ENCODE peak calls at places on chromosomes 11 and 22, in six cellular contexts. One of them, this sample, is unnamed.

GRCh38 chr11:115645631-115646271 is 141.5 kb upstream of the CADM1 start:
- DNase-seq in K562: peak; percentile 50
- DNase-seq in colonic mucosa: no peak
- DNase-seq in IMR-90: no peak
- DNase-seq in right lobe of liver: no peak
- DNase-seq in fibroblast of lung: no peak
- DNase-seq in this sample: no peak

GRCh38 chr11:76783901-76784813 is 1.0 kb downstream of the TSKU start:
- DNase-seq in K562: peak; percentile 81
- DNase-seq in colonic mucosa: peak; percentile 53
- DNase-seq in IMR-90: peak; percentile 84
- DNase-seq in right lobe of liver: peak; percentile 70
- DNase-seq in fibroblast of lung: peak; percentile 88
- DNase-seq in this sample: no peak

GRCh38 chr11:17256512-17256911 is 20.0 kb upstream of the NUCB2 start:
- DNase-seq in K562: no peak
- DNase-seq in colonic mucosa: no peak
- DNase-seq in IMR-90: peak; percentile 99
- DNase-seq in right lobe of liver: no peak
- DNase-seq in fibroblast of lung: peak; percentile 92
- DNase-seq in this sample: no peak

GRCh38 chr11:11789735-11790369 is 51.9 kb upstream of the USP47 start:
- DNase-seq in K562: peak; percentile 24
- DNase-seq in colonic mucosa: no peak
- DNase-seq in IMR-90: peak; percentile 40
- DNase-seq in right lobe of liver: no peak
- DNase-seq in fibroblast of lung: peak; percentile 8
- DNase-seq in this sample: no peak

GRCh38 chr22:19874307-19875060 is 19.8 kb upstream of the GNB1L start:
- DNase-seq in K562: no peak
- DNase-seq in colonic mucosa: peak; percentile 60
- DNase-seq in IMR-90: no peak
- DNase-seq in right lobe of liver: no peak
- DNase-seq in fibroblast of lung: peak; percentile 41
- DNase-seq in this sample: no peak

GRCh38 chr11:12199231-12199948 is 89.0 kb downstream of the MICAL2 start:
- DNase-seq in K562: no peak
- DNase-seq in colonic mucosa: no peak
- DNase-seq in IMR-90: no peak
- DNase-seq in right lobe of liver: no peak
- DNase-seq in fibroblast of lung: no peak
- DNase-seq in this sample: no peak

GRCh38 chr11:122733301-122733686 is 77.8 kb downstream of the UBASH3B start:
- DNase-seq in K562: no peak
- DNase-seq in colonic mucosa: no peak
- DNase-seq in IMR-90: peak; percentile 92
- DNase-seq in right lobe of liver: no peak
- DNase-seq in fibroblast of lung: peak; percentile 77
- DNase-seq in this sample: no peak

GRCh38 chr11:117300773-117301172 is 9.6 kb downstream of the BACE1-AS start:
- DNase-seq in K562: no peak
- DNase-seq in colonic mucosa: no peak
- DNase-seq in IMR-90: no peak
- DNase-seq in right lobe of liver: no peak
- DNase-seq in fibroblast of lung: peak; percentile 29
- DNase-seq in this sample: no peak

GRCh38 chr11:4809246-4809645 is 5.1 kb upstream of the OR52R1 start:
- DNase-seq in K562: no peak
- DNase-seq in colonic mucosa: no peak
- DNase-seq in IMR-90: no peak
- DNase-seq in right lobe of liver: no peak
- DNase-seq in fibroblast of lung: no peak
- DNase-seq in this sample: no peak

GRCh38 chr11:64503354-64503753 is 87.7 kb upstream of the SLC22A12 start:
- DNase-seq in K562: no peak
- DNase-seq in colonic mucosa: no peak
- DNase-seq in IMR-90: no peak
- DNase-seq in right lobe of liver: no peak
- DNase-seq in fibroblast of lung: no peak
- DNase-seq in this sample: no peak
- TF ChIP-seq CTCF in K562: no peak
- TF ChIP-seq CTCF in colonic mucosa: no peak
- TF ChIP-seq CTCF in IMR-90: no peak
- TF ChIP-seq CTCF in right lobe of liver: no peak
- TF ChIP-seq CTCF in fibroblast of lung: no peak
- TF ChIP-seq CTCF in this sample: no peak

DNA sequence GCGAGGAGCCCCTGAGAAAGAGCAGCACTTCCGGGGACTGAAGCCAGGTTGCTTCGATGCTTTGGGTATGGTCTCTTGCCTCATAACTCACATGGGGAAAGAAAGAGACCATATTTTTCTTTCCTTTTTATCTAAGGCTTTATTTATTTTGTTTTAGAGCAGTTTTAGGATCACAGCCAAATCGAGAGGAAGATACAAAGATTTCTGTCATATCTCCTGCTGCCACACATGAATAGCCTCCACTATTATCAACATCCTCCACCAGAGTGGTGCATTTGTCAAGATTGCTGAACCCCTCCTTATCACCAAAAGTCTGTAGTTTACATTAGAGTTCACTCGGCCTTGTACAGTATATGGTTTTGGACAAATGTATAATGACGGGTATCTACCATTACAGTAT is 24.2 kb upstream of the ADSL start:
- DNase-seq in K562: no peak
- DNase-seq in colonic mucosa: no peak
- DNase-seq in IMR-90: peak; percentile 50
- DNase-seq in right lobe of liver: no peak
- DNase-seq in fibroblast of lung: no peak
- DNase-seq in this sample: no peak
- H3K36me3 ChIP-seq in K562: peaks cover 38% of the 10 kb centered on the region
- H3K36me3 ChIP-seq in colonic mucosa: peaks cover 15% of the 10 kb centered on the region
- H3K36me3 ChIP-seq in IMR-90: peaks cover 28% of the 10 kb centered on the region
- H3K36me3 ChIP-seq in right lobe of liver: peaks cover 58% of the 10 kb centered on the region
- H3K36me3 ChIP-seq in fibroblast of lung: peaks cover 10% of the 10 kb centered on the region
- H3K36me3 ChIP-seq in this sample: no peaks in the 10 kb centered on the region

GRCh38 chr11:2260491-2261364 is 9.7 kb downstream of the ASCL2 start:
- DNase-seq in K562: no peak
- DNase-seq in colonic mucosa: peak; percentile 14
- DNase-seq in IMR-90: no peak
- DNase-seq in right lobe of liver: peak; percentile 40
- DNase-seq in fibroblast of lung: no peak
- DNase-seq in this sample: no peak
- H3K27me3 ChIP-seq in K562: peaks cover 84% of the 10 kb centered on the region
- H3K27me3 ChIP-seq in colonic mucosa: no peaks in the 10 kb centered on the region
- H3K27me3 ChIP-seq in IMR-90: peaks cover 47% of the 10 kb centered on the region
- H3K27me3 ChIP-seq in right lobe of liver: no peaks in the 10 kb centered on the region
- H3K27me3 ChIP-seq in fibroblast of lung: no peaks in the 10 kb centered on the region
- H3K27me3 ChIP-seq in this sample: peaks cover 52% of the 10 kb centered on the region

GRCh38 chr11:10076458-10077141 is 217.4 kb downstream of the SBF2 start:
- DNase-seq in K562: peak; percentile 62
- DNase-seq in colonic mucosa: peak; percentile 31
- DNase-seq in IMR-90: peak; percentile 63
- DNase-seq in right lobe of liver: peak; percentile 80
- DNase-seq in fibroblast of lung: peak; percentile 36
- DNase-seq in this sample: no peak
- TF ChIP-seq CTCF in K562: peak; percentile 80
- TF ChIP-seq CTCF in colonic mucosa: peak; percentile 51
- TF ChIP-seq CTCF in IMR-90: peak; percentile 44
- TF ChIP-seq CTCF in right lobe of liver: peak; percentile 76
- TF ChIP-seq CTCF in fibroblast of lung: peak; percentile 46
- TF ChIP-seq CTCF in this sample: peak; percentile 53

DNA sequence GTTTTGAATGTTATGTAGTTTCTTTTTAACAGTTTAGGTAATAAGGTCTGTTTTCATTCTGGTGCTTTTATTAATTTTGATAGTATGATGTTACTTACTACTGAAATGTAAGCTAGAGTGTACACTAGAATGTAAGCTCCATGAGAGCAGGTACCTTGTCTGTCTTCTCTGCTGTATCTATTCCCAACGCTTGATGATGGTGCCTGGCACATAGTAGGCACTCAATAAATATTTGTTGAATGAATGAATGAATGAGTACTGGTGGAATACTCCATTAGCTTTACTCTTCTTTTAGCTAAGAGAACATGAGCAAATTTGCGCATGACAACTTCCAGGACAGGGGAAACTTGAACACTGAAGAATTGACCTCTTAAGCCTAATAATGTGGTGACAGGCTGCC is 6.6 kb upstream of the NAT10 start:
- DNase-seq in K562: no peak
- DNase-seq in colonic mucosa: no peak
- DNase-seq in IMR-90: no peak
- DNase-seq in right lobe of liver: no peak
- DNase-seq in fibroblast of lung: no peak
- DNase-seq in this sample: no peak
- H3K36me3 ChIP-seq in K562: peaks cover 93% of the 10 kb centered on the region
- H3K36me3 ChIP-seq in colonic mucosa: peaks cover 22% of the 10 kb centered on the region
- H3K36me3 ChIP-seq in IMR-90: peaks cover 39% of the 10 kb centered on the region
- H3K36me3 ChIP-seq in right lobe of liver: peaks cover 76% of the 10 kb centered on the region
- H3K36me3 ChIP-seq in fibroblast of lung: peaks cover 12% of the 10 kb centered on the region
- H3K36me3 ChIP-seq in this sample: peaks cover under 1% of the 10 kb centered on the region

GRCh38 chr22:22536916-22537315 is 16.8 kb upstream of the ZNF280A start:
- DNase-seq in K562: no peak
- DNase-seq in colonic mucosa: no peak
- DNase-seq in IMR-90: no peak
- DNase-seq in right lobe of liver: no peak
- DNase-seq in fibroblast of lung: no peak
- DNase-seq in this sample: no peak
- H3K27me3 ChIP-seq in K562: no peaks in the 10 kb centered on the region
- H3K27me3 ChIP-seq in colonic mucosa: no peaks in the 10 kb centered on the region
- H3K27me3 ChIP-seq in IMR-90: no peaks in the 10 kb centered on the region
- H3K27me3 ChIP-seq in right lobe of liver: no peaks in the 10 kb centered on the region
- H3K27me3 ChIP-seq in fibroblast of lung: no peaks in the 10 kb centered on the region
- H3K27me3 ChIP-seq in this sample: no peaks in the 10 kb centered on the region

DNA sequence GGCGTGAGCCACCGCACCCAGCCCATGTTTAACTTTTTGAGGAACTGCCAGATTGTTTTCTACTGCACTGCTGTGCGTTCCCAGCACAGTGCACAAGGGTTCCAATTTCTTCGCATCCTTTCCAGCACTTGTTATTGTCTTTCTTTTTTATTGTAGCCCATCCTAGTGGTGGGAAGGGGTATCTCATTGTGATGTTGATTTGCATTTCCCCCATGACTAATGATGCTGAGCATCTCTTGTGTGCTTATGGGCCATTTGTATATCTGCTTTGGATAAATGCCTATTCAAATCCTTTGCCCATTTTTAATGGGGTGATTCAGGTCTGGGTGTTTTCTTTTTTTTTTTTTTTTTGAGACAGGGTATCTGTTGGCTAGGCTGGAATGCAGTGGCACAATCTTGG is 36.6 kb upstream of the SYT7 start:
- DNase-seq in K562: no peak
- DNase-seq in colonic mucosa: no peak
- DNase-seq in IMR-90: peak; percentile 29
- DNase-seq in right lobe of liver: no peak
- DNase-seq in fibroblast of lung: peak; percentile 46
- DNase-seq in this sample: no peak
- TF ChIP-seq CTCF in K562: no peak
- TF ChIP-seq CTCF in colonic mucosa: no peak
- TF ChIP-seq CTCF in IMR-90: peak; percentile 8
- TF ChIP-seq CTCF in right lobe of liver: no peak
- TF ChIP-seq CTCF in fibroblast of lung: no peak
- TF ChIP-seq CTCF in this sample: no peak

GRCh38 chr22:27848005-27848404 is 46.4 kb upstream of the MN1 start:
- DNase-seq in K562: no peak
- DNase-seq in colonic mucosa: no peak
- DNase-seq in IMR-90: no peak
- DNase-seq in right lobe of liver: no peak
- DNase-seq in fibroblast of lung: no peak
- DNase-seq in this sample: no peak

GRCh38 chr22:27846910-27847309 is 45.4 kb upstream of the MN1 start:
- DNase-seq in K562: peak; percentile 18
- DNase-seq in colonic mucosa: no peak
- DNase-seq in IMR-90: no peak
- DNase-seq in right lobe of liver: no peak
- DNase-seq in fibroblast of lung: no peak
- DNase-seq in this sample: no peak

GRCh38 chr22:27844656-27845602 is 43.4 kb upstream of the MN1 start:
- DNase-seq in K562: no peak
- DNase-seq in colonic mucosa: no peak
- DNase-seq in IMR-90: no peak
- DNase-seq in right lobe of liver: no peak
- DNase-seq in fibroblast of lung: peak; percentile 60
- DNase-seq in this sample: no peak

GRCh38 chr22:27845603-27846100 is 44.1 kb upstream of the MN1 start:
- DNase-seq in K562: no peak
- DNase-seq in colonic mucosa: no peak
- DNase-seq in IMR-90: no peak
- DNase-seq in right lobe of liver: no peak
- DNase-seq in fibroblast of lung: no peak
- DNase-seq in this sample: no peak

DNA sequence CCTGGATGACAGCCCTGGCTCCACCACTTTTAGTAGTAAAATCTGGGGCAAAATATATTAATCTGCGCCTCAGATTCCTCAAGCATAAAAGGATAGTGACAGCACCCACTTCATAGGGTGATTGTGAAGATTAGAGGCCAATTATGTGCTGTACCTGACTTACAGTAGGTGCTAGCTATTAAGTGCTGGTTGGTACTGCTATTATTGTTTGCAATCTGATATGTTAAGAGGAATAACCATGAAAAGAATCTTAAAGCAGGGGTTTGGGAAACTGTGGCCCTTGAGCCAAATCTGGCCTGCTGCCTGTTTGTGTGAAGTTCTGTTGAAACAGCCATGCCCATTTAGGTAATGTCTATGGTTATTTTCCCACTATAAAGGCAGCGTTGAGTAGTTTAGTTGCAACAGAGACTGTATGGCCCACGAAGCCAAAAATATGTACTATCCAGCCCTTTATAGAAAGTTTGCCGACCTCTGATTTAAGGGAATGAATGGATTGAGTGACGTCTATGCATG is 44.7 kb upstream of the MN1 start:
- DNase-seq in K562: no peak
- DNase-seq in colonic mucosa: no peak
- DNase-seq in IMR-90: no peak
- DNase-seq in right lobe of liver: no peak
- DNase-seq in fibroblast of lung: no peak
- DNase-seq in this sample: no peak
- H3K36me3 ChIP-seq in K562: peaks cover 28% of the 10 kb centered on the region
- H3K36me3 ChIP-seq in colonic mucosa: no peaks in the 10 kb centered on the region
- H3K36me3 ChIP-seq in IMR-90: peaks cover 21% of the 10 kb centered on the region
- H3K36me3 ChIP-seq in right lobe of liver: peaks cover 7% of the 10 kb centered on the region
- H3K36me3 ChIP-seq in fibroblast of lung: peaks cover 3% of the 10 kb centered on the region
- H3K36me3 ChIP-seq in this sample: no peaks in the 10 kb centered on the region

GRCh38 chr11:10304495-10305261 is at the start of gene ADM:
- DNase-seq in K562: peak; percentile 64
- DNase-seq in colonic mucosa: peak; percentile 95
- DNase-seq in IMR-90: peak; percentile 93
- DNase-seq in right lobe of liver: peak; percentile 95
- DNase-seq in fibroblast of lung: peak; percentile 64
- DNase-seq in this sample: no peak

GRCh38 chr11:10303558-10304363 is 1.1 kb upstream of the ADM start:
- DNase-seq in K562: no peak
- DNase-seq in colonic mucosa: peak; percentile 71
- DNase-seq in IMR-90: peak; percentile 68
- DNase-seq in right lobe of liver: peak; percentile 71
- DNase-seq in fibroblast of lung: peak; percentile 41
- DNase-seq in this sample: no peak

GRCh38 chr11:10302294-10302743 is 2.6 kb upstream of the ADM start:
- DNase-seq in K562: no peak
- DNase-seq in colonic mucosa: no peak
- DNase-seq in IMR-90: no peak
- DNase-seq in right lobe of liver: no peak
- DNase-seq in fibroblast of lung: peak; percentile 41
- DNase-seq in this sample: no peak

GRCh38 chr11:10302744-10303557 is 1.9 kb upstream of the ADM start:
- DNase-seq in K562: peak; percentile 32
- DNase-seq in colonic mucosa: peak; percentile 98
- DNase-seq in IMR-90: peak; percentile 59
- DNase-seq in right lobe of liver: peak; percentile 95
- DNase-seq in fibroblast of lung: peak; percentile 41
- DNase-seq in this sample: no peak

GRCh38 chr11:10301656-10302293 is 3.1 kb upstream of the ADM start:
- DNase-seq in K562: no peak
- DNase-seq in colonic mucosa: no peak
- DNase-seq in IMR-90: peak; percentile 94
- DNase-seq in right lobe of liver: no peak
- DNase-seq in fibroblast of lung: peak; percentile 67
- DNase-seq in this sample: no peak
- H3K27me3 ChIP-seq in K562: peaks cover 25% of the 10 kb centered on the region
- H3K27me3 ChIP-seq in colonic mucosa: no peaks in the 10 kb centered on the region
- H3K27me3 ChIP-seq in IMR-90: no peaks in the 10 kb centered on the region
- H3K27me3 ChIP-seq in right lobe of liver: no peaks in the 10 kb centered on the region
- H3K27me3 ChIP-seq in fibroblast of lung: no peaks in the 10 kb centered on the region
- H3K27me3 ChIP-seq in this sample: no peaks in the 10 kb centered on the region